ENCODE peak calls at places on chromosomes 13 and 19, in six cellular contexts. G is activated CD4-positive, alpha-beta T cell treated with anti-CD3 and anti-CD28 coated beads for 36 hours; R is pancreas; O is IMR-90; I is GM13976; V is fibroblast of mammary gland. Y is an unnamed sample.

GRCh38 chr13:44734204-44734707 is 158.1 kb upstream of the TSC22D1 start:
- DNase-seq in G (no peak), R (peak), O (peak), I (no peak), V (peak), Y (no peak)

GRCh38 chr19:23283925-23284324 is 33.7 kb upstream of the ZNF724 start:
- DNase-seq in G (peak), R (no peak), O (peak), I (no peak), V (peak), Y (no peak)

GRCh38 chr13:47628666-47629065 is 372.4 kb downstream of the SUCLA2 start:
- DNase-seq in G (no peak), R (no peak), O (peak), I (no peak), V (peak), Y (no peak)

GRCh38 chr19:30577551-30578090 is 205.4 kb downstream of the ZNF536 start:
- DNase-seq in G (no peak), R (no peak), O (no peak), I (no peak), V (no peak), Y (no peak)

GRCh38 chr13:28584873-28585317 is 74.0 kb upstream of the POMP start:
- DNase-seq in G (no peak), R (no peak), O (peak), I (no peak), V (peak), Y (no peak)

GRCh38 chr13:112781881-112782361 is 92.1 kb downstream of the ATP11A start:
- DNase-seq in G (no peak), R (no peak), O (no peak), I (no peak), V (no peak), Y (no peak)

GRCh38 chr13:74641586-74641985 is 507.4 kb upstream of the KLF12 start:
- DNase-seq in G (no peak), R (no peak), O (peak), I (no peak), V (peak), Y (no peak)

GRCh38 chr19:17677002-17677401 is 11.2 kb downstream of the UNC13A start:
- DNase-seq in G (peak), R (no peak), O (no peak), I (peak), V (no peak), Y (no peak)

GRCh38 chr19:42098781-42099180 is 22.8 kb downstream of the ZNF574 start:
- DNase-seq in G (no peak), R (peak), O (no peak), I (no peak), V (no peak), Y (no peak)

GRCh38 chr19:23709347-23709746 is 22.3 kb upstream of the ZNF675 start:
- DNase-seq in G (no peak), R (no peak), O (no peak), I (no peak), V (no peak), Y (no peak)

GRCh38 chr13:31927219-31927653 is 104.3 kb upstream of the FRY start:
- DNase-seq in G (no peak), R (no peak), O (no peak), I (no peak), V (no peak), Y (no peak)

GRCh38 chr19:2691951-2692350 is 10.5 kb downstream of the GNG7 start:
- DNase-seq in G (no peak), R (no peak), O (no peak), I (no peak), V (no peak), Y (no peak)

GRCh38 chr13:51764184-51765141 is 39.5 kb downstream of the DHRS12 start:
- DNase-seq in G (peak), R (peak), O (peak), I (peak), V (peak), Y (no peak)

GRCh38 chr13:107379398-107380155 is 811.6 kb upstream of the ARGLU1 start:
- DNase-seq in G (no peak), R (no peak), O (no peak), I (no peak), V (no peak), Y (no peak)